ENCODE peak calls at places on chromosome 11, in six cellular contexts. One of them, this sample, is unnamed. For H3K4me1 and H3K36me3, the result is how much of the 10 kb centered on the place peaks cover.

GRCh38 chr11:121464352-121464946 is 11.7 kb upstream of the SORL1-AS1 start:
- DNase-seq in endodermal cell: peak
- DNase-seq in fibroblast of lung: peak
- DNase-seq in CD8-positive, alpha-beta T cell: peak
- DNase-seq in body of pancreas: peak
- DNase-seq in neural progenitor cell: no peak
- DNase-seq in this sample: no peak

GRCh38 chr11:134654161-134654915 is 242.3 kb upstream of the B3GAT1 start:
- DNase-seq in CD8-positive, alpha-beta T cell: peak
- DNase-seq in body of pancreas: no peak
- DNase-seq in endodermal cell: peak
- DNase-seq in fibroblast of lung: no peak
- DNase-seq in neural progenitor cell: no peak
- DNase-seq in this sample: no peak

GRCh38 chr11:98862169-98862568 is 158.6 kb upstream of the CNTN5 start:
- DNase-seq in neural progenitor cell: no peak
- DNase-seq in body of pancreas: no peak
- DNase-seq in endodermal cell: no peak
- DNase-seq in fibroblast of lung: no peak
- DNase-seq in CD8-positive, alpha-beta T cell: no peak
- DNase-seq in this sample: no peak

GRCh38 chr11:31824791-31825452 is 13.8 kb upstream of the PAX6 start:
- DNase-seq in endodermal cell: peak
- DNase-seq in neural progenitor cell: peak
- DNase-seq in CD8-positive, alpha-beta T cell: no peak
- DNase-seq in body of pancreas: no peak
- DNase-seq in fibroblast of lung: no peak
- DNase-seq in this sample: peak

GRCh38 chr11:61922539-61922938 is 5.2 kb upstream of the RAB3IL1 start:
- DNase-seq in endodermal cell: peak
- DNase-seq in neural progenitor cell: no peak
- DNase-seq in CD8-positive, alpha-beta T cell: peak
- DNase-seq in body of pancreas: peak
- DNase-seq in fibroblast of lung: peak
- DNase-seq in this sample: peak

GRCh38 chr11:124483422-124483821 is 37.9 kb upstream of the OR8B8 start:
- DNase-seq in neural progenitor cell: no peak
- DNase-seq in fibroblast of lung: no peak
- DNase-seq in endodermal cell: no peak
- DNase-seq in body of pancreas: no peak
- DNase-seq in CD8-positive, alpha-beta T cell: no peak
- DNase-seq in this sample: no peak

GRCh38 chr11:44740967-44741366 is 14.2 kb downstream of the TSPAN18 start:
- DNase-seq in CD8-positive, alpha-beta T cell: no peak
- DNase-seq in endodermal cell: peak
- DNase-seq in neural progenitor cell: no peak
- DNase-seq in body of pancreas: no peak
- DNase-seq in fibroblast of lung: no peak
- DNase-seq in this sample: no peak

GRCh38 chr11:2891291-2891690 is 5.7 kb upstream of the CDKN1C start:
- DNase-seq in body of pancreas: no peak
- DNase-seq in CD8-positive, alpha-beta T cell: no peak
- DNase-seq in fibroblast of lung: no peak
- DNase-seq in neural progenitor cell: peak
- DNase-seq in endodermal cell: peak
- DNase-seq in this sample: no peak

GRCh38 chr11:8810331-8811301 is 100.4 kb upstream of the AKIP1 start:
- DNase-seq in endodermal cell: peak
- DNase-seq in neural progenitor cell: peak
- DNase-seq in fibroblast of lung: peak
- DNase-seq in CD8-positive, alpha-beta T cell: no peak
- DNase-seq in body of pancreas: peak
- DNase-seq in this sample: no peak

GRCh38 chr11:111298466-111299110 is at the start of gene POU2AF3:
- DNase-seq in endodermal cell: no peak
- DNase-seq in neural progenitor cell: no peak
- DNase-seq in CD8-positive, alpha-beta T cell: no peak
- DNase-seq in fibroblast of lung: no peak
- DNase-seq in body of pancreas: no peak
- DNase-seq in this sample: peak

GRCh38 chr11:73087730-73088129 is 54.4 kb downstream of the FCHSD2 start:
- DNase-seq in fibroblast of lung: peak
- DNase-seq in endodermal cell: no peak
- DNase-seq in neural progenitor cell: no peak
- DNase-seq in CD8-positive, alpha-beta T cell: no peak
- DNase-seq in body of pancreas: no peak
- DNase-seq in this sample: no peak

GRCh38 chr11:11349870-11350325 is 3.2 kb downstream of the CSNK2A3 start:
- DNase-seq in endodermal cell: no peak
- DNase-seq in CD8-positive, alpha-beta T cell: no peak
- DNase-seq in fibroblast of lung: peak
- DNase-seq in body of pancreas: no peak
- DNase-seq in neural progenitor cell: no peak
- DNase-seq in this sample: no peak

GRCh38 chr11:33829430-33830141 is 55.3 kb upstream of the FBXO3 start:
- DNase-seq in fibroblast of lung: peak
- DNase-seq in body of pancreas: peak
- DNase-seq in endodermal cell: peak
- DNase-seq in neural progenitor cell: peak
- DNase-seq in CD8-positive, alpha-beta T cell: peak
- DNase-seq in this sample: no peak

GRCh38 chr11:66278396-66279091 is 569 bp downstream of the CNIH2 start:
- DNase-seq in CD8-positive, alpha-beta T cell: no peak
- DNase-seq in endodermal cell: no peak
- DNase-seq in neural progenitor cell: peak
- DNase-seq in body of pancreas: no peak
- DNase-seq in fibroblast of lung: peak
- DNase-seq in this sample: no peak

GRCh38 chr11:66279092-66279797 is 1.3 kb downstream of the CNIH2 start:
- DNase-seq in CD8-positive, alpha-beta T cell: no peak
- DNase-seq in body of pancreas: no peak
- DNase-seq in neural progenitor cell: no peak
- DNase-seq in fibroblast of lung: no peak
- DNase-seq in endodermal cell: peak
- DNase-seq in this sample: no peak

GRCh38 chr11:66275984-66276612 is 1.9 kb upstream of the CNIH2 start:
- DNase-seq in neural progenitor cell: no peak
- DNase-seq in body of pancreas: no peak
- DNase-seq in CD8-positive, alpha-beta T cell: no peak
- DNase-seq in endodermal cell: no peak
- DNase-seq in fibroblast of lung: no peak
- DNase-seq in this sample: no peak

GRCh38 chr11:66275396-66275795 is 2.6 kb upstream of the CNIH2 start:
- DNase-seq in body of pancreas: no peak
- DNase-seq in neural progenitor cell: no peak
- DNase-seq in endodermal cell: no peak
- DNase-seq in fibroblast of lung: no peak
- DNase-seq in CD8-positive, alpha-beta T cell: no peak
- DNase-seq in this sample: no peak

DNA sequence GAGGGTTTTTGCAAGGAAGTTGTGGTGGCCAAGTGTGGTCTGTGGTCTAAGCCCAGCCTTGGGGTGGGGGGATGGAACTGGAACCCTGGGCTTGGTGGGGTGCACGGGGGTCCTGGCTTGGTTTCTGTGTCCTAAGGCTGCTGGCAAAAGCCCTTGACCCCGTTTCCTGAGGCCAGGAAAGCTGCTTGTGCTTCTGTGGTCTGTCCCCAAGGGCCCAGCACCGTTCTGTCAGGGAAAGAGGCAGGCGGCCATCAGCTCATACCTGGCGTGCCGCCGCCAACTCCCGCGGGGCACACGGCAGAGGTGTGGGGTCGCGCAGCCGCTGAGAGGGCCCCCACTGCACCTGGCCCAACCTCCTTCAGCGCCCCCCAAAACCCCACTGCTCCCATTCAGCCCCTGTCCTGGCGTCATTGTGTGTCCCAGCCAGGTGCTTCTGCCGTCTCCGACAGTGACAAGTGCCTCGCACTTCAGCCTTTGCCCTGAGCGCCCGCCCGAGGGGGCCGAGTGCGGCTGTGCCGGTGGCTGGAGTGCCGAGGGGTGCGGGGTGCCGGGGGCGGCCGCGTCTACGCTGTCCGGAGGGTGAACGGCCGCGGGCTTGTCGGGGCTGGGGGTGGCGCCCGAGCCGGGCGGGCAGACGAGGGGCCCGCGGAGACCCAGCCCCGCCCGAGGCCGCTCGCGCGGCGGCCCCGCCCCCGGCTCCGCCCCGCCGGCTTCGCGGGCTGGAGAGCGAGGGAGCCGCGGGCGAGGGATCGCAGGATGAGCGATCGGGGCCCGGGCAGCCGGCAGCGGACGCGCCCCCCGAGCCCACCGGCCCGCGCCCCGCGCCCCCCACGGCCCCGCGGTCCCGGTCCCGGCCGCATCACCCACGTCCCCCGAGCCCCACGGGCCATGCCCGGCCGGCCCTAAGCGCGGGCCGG is at the start of gene CNIH2:
- DNase-seq in fibroblast of lung: no peak
- DNase-seq in endodermal cell: peak
- DNase-seq in neural progenitor cell: peak
- DNase-seq in CD8-positive, alpha-beta T cell: peak
- DNase-seq in body of pancreas: no peak
- DNase-seq in this sample: no peak
- H3K4me3 ChIP-seq in fibroblast of lung: peak
- H3K4me3 ChIP-seq in endodermal cell: no peak
- H3K4me3 ChIP-seq in neural progenitor cell: peak
- H3K4me3 ChIP-seq in CD8-positive, alpha-beta T cell: no peak
- H3K4me3 ChIP-seq in body of pancreas: no peak
- H3K4me3 ChIP-seq in this sample: peak

DNA sequence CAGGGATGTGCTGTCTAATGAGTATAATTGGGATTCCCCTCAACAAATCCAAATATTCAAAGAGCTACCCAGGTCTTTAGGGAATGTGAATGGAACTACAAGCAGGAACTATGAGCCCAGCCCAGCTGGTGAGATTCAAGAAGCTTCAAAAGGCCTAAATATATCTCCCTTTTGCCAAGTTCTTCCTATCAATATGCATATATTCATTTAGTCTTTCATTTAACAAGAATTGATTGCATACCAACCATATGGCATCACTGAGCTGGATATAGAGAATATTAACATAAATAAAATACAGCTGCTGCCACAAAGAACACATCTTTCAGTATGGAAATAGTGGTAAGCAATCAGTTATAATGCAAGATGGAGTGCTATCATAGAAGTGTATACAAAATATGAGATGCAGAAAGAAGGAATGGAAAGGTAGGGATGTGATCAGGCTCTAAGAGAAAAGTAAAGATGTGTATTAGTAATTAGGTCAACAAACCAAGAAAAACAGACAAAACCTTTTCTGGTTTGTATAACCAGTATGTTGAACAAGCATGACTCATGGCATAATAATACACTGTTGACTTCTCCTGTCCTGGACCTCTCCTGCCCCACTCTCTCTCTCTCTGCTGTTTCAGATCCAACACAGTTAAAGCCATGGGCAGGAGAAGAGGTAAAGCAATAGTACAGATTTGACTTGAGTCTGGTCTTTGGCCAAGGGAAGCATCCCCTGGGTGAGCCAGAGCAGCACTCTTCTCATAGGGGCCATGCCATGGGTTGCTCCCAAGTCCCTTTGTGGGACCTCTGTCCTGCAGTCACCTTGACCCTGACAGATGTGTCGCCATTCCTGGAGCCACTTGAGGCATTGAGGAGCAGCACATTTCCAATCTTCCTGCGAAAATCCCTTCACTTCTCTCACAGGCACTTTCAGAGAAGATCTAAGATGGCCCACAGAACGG is 58.6 kb upstream of the PRSS23 start:
- DNase-seq in neural progenitor cell: no peak
- DNase-seq in body of pancreas: no peak
- DNase-seq in CD8-positive, alpha-beta T cell: no peak
- DNase-seq in endodermal cell: no peak
- DNase-seq in fibroblast of lung: peak
- DNase-seq in this sample: no peak
- H3K4me1 ChIP-seq in neural progenitor cell: under half
- H3K4me1 ChIP-seq in body of pancreas: under half
- H3K4me1 ChIP-seq in CD8-positive, alpha-beta T cell: under half
- H3K4me1 ChIP-seq in endodermal cell: under half
- H3K4me1 ChIP-seq in fibroblast of lung: half or more
- H3K4me1 ChIP-seq in this sample: half or more

GRCh38 chr11:77325159-77325558 is 23.7 kb upstream of the GDPD4 start:
- DNase-seq in fibroblast of lung: no peak
- DNase-seq in endodermal cell: no peak
- DNase-seq in CD8-positive, alpha-beta T cell: no peak
- DNase-seq in neural progenitor cell: no peak
- DNase-seq in body of pancreas: no peak
- DNase-seq in this sample: no peak

GRCh38 chr11:77320351-77320750 is 18.9 kb upstream of the GDPD4 start:
- DNase-seq in endodermal cell: no peak
- DNase-seq in fibroblast of lung: peak
- DNase-seq in neural progenitor cell: no peak
- DNase-seq in body of pancreas: no peak
- DNase-seq in CD8-positive, alpha-beta T cell: no peak
- DNase-seq in this sample: no peak

GRCh38 chr11:77322926-77323590 is 21.6 kb upstream of the GDPD4 start:
- DNase-seq in endodermal cell: no peak
- DNase-seq in neural progenitor cell: no peak
- DNase-seq in body of pancreas: no peak
- DNase-seq in CD8-positive, alpha-beta T cell: no peak
- DNase-seq in fibroblast of lung: peak
- DNase-seq in this sample: no peak

GRCh38 chr11:77324508-77324907 is 23.0 kb upstream of the GDPD4 start:
- DNase-seq in CD8-positive, alpha-beta T cell: no peak
- DNase-seq in fibroblast of lung: no peak
- DNase-seq in body of pancreas: no peak
- DNase-seq in neural progenitor cell: no peak
- DNase-seq in endodermal cell: no peak
- DNase-seq in this sample: no peak

GRCh38 chr11:77322506-77322905 is 21.0 kb upstream of the GDPD4 start:
- DNase-seq in neural progenitor cell: no peak
- DNase-seq in CD8-positive, alpha-beta T cell: no peak
- DNase-seq in endodermal cell: no peak
- DNase-seq in body of pancreas: peak
- DNase-seq in fibroblast of lung: peak
- DNase-seq in this sample: peak
- H3K36me3 ChIP-seq in neural progenitor cell: under half
- H3K36me3 ChIP-seq in CD8-positive, alpha-beta T cell: under half
- H3K36me3 ChIP-seq in endodermal cell: under half
- H3K36me3 ChIP-seq in body of pancreas: under half
- H3K36me3 ChIP-seq in fibroblast of lung: under half
- H3K36me3 ChIP-seq in this sample: under half

DNA sequence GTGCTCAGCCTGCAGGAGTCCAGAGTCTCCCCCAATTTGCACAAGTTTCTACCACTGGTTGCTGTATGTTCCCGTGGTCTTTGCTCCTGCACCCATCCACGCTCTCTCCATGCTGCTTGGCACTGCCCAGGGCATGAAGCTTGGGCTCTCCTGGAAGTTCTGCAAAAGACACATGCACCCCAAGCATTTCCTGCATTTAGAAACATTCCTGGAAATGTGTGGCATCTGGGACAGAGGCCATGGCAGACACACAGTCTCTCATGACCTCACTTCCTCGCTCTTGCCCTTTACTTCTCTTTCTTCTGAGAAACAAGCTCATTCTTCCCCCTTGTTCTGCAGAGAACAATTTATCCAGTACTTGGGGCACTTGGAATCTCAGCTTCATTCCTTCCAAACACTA is 489.5 kb downstream of the BUD13 start:
- DNase-seq in CD8-positive, alpha-beta T cell: no peak
- DNase-seq in body of pancreas: no peak
- DNase-seq in fibroblast of lung: no peak
- DNase-seq in neural progenitor cell: no peak
- DNase-seq in endodermal cell: no peak
- DNase-seq in this sample: no peak
- H3K4me3 ChIP-seq in CD8-positive, alpha-beta T cell: no peak
- H3K4me3 ChIP-seq in body of pancreas: no peak
- H3K4me3 ChIP-seq in fibroblast of lung: no peak
- H3K4me3 ChIP-seq in neural progenitor cell: no peak
- H3K4me3 ChIP-seq in endodermal cell: no peak
- H3K4me3 ChIP-seq in this sample: no peak

This sample was measured in esophagus muscularis mucosa.